ENCODE peak calls at places on chromosomes 13 and 19, in four cellular contexts. V is B cell, J is SK-N-SH, C is LHCN-M2. T is an unnamed sample.

GRCh38 chr13:111630411-111630810 is 310.0 kb downstream of the TEX29 start:
- DNase-seq in V (no peak), J (no peak), C (no peak), T (no peak)

GRCh38 chr13:40503966-40504591 is 162.4 kb downstream of the FOXO1 start:
- DNase-seq in C (peak; percentile 89), V (no peak), J (no peak), T (no peak)

GRCh38 chr19:1880611-1881392 is 4.5 kb downstream of the ABHD17A start:
- DNase-seq in J (no peak), V (no peak), C (no peak), T (peak; percentile 66)

GRCh38 chr13:45412274-45413049 is 5.7 kb downstream of the SLC25A30 start:
- DNase-seq in V (no peak), C (no peak), J (no peak), T (no peak)

GRCh38 chr13:94415484-94415883 is 64.0 kb downstream of the DCT start:
- DNase-seq in J (no peak), V (no peak), C (no peak), T (no peak)

GRCh38 chr13:46158983-46159382 is 23.0 kb downstream of the LCP1 start:
- DNase-seq in C (no peak), V (no peak), J (no peak), T (no peak)

GRCh38 chr13:59991395-59991794 is 172.3 kb downstream of the DIAPH3 start:
- DNase-seq in C (no peak), J (no peak), V (no peak), T (no peak)

GRCh38 chr13:38350114-38350617 is 515 bp downstream of the UFM1 start:
- DNase-seq in C (peak; percentile 51), V (no peak), J (peak; percentile 41), T (peak; percentile 78)

GRCh38 chr13:111145071-111145470 is 30.0 kb downstream of the ARHGEF7 start:
- DNase-seq in C (no peak), J (no peak), V (no peak), T (no peak)

GRCh38 chr13:49248433-49249002 is 793 bp downstream of the CDADC1 start:
- DNase-seq in V (no peak), C (peak; percentile 10), J (peak; percentile 8), T (no peak)

GRCh38 chr19:49481020-49481683 is 6.3 kb upstream of the RPL13A start:
- DNase-seq in V (no peak), C (no peak), J (no peak), T (no peak)

GRCh38 chr13:94988654-94989053 is 276.3 kb upstream of the SOX21 start:
- DNase-seq in V (no peak), J (no peak), C (no peak), T (no peak)

GRCh38 chr13:110653271-110653670 is 37.9 kb downstream of the NAXD start:
- DNase-seq in C (no peak), J (no peak), V (peak; percentile 44), T (no peak)

GRCh38 chr19:42111384-42111783 is 20.9 kb downstream of the POU2F2 start:
- DNase-seq in J (no peak), V (no peak), C (peak; percentile 70), T (no peak)

GRCh38 chr19:35090795-35091214 is 24.8 kb upstream of the FXYD3 start:
- DNase-seq in C (no peak), J (no peak), V (no peak), T (no peak)

GRCh38 chr13:58087566-58087965 is 456.0 kb downstream of the PCDH17 start:
- DNase-seq in J (no peak), C (no peak), V (no peak), T (no peak)

GRCh38 chr19:543912-544608 is at the start of gene GZMM:
- DNase-seq in J (no peak), V (no peak), C (no peak), T (no peak)

GRCh38 chr19:768424-768823 is 17.5 kb downstream of the MISP start:
- DNase-seq in C (peak; percentile 72), J (no peak), V (no peak), T (no peak)

GRCh38 chr13:40401911-40402776 is 264.3 kb downstream of the FOXO1 start:
- DNase-seq in C (peak; percentile 98), V (peak; percentile 47), J (no peak), T (peak; percentile 99)

GRCh38 chr13:40247845-40248244 is 418.6 kb downstream of the FOXO1 start:
- DNase-seq in C (no peak), J (no peak), V (no peak), T (no peak)

GRCh38 chr19:46065486-46065885 is 24.7 kb upstream of the IGFL4 start:
- DNase-seq in C (peak; percentile 31), J (no peak), V (no peak), T (no peak)

GRCh38 chr19:49067554-49067953 is 2.9 kb upstream of the NTF4 start:
- DNase-seq in J (no peak), V (no peak), C (no peak), T (no peak)

GRCh38 chr19:50667759-50668231 is 18.6 kb downstream of the C19orf81 start:
- DNase-seq in V (no peak), J (no peak), C (no peak), T (no peak)

GRCh38 chr13:108176685-108177274 is 38.6 kb downstream of the LIG4 start:
- DNase-seq in C (peak; percentile 32), V (peak; percentile 77), J (peak; percentile 46), T (no peak)

GRCh38 chr13:110524484-110525254 is 36.9 kb downstream of the RAB20 start:
- DNase-seq in C (no peak), V (no peak), J (peak; percentile 72), T (peak; percentile 78)

GRCh38 chr13:30453727-30454126 is 12.0 kb downstream of the HMGB1 start:
- DNase-seq in J (no peak), C (no peak), V (peak; percentile 22), T (no peak)

GRCh38 chr13:71695662-71696061 is 171.3 kb downstream of the DACH1 start:
- DNase-seq in C (no peak), V (no peak), J (no peak), T (no peak)

GRCh38 chr19:2984196-2984490 is 6.8 kb downstream of the TLE6 start:
- DNase-seq in J (no peak), C (no peak), V (no peak), T (no peak)

GRCh38 chr13:28655566-28655965 is 3.4 kb upstream of the POMP start:
- DNase-seq in J (no peak), V (no peak), C (peak; percentile 46), T (no peak)

GRCh38 chr13:76745246-76746200 is 140.7 kb downstream of the KCTD12 start:
- DNase-seq in V (no peak), C (no peak), J (no peak), T (no peak)

GRCh38 chr13:36700170-36700569 is 26.4 kb downstream of the SERTM1 start:
- DNase-seq in J (no peak), C (no peak), V (no peak), T (no peak)